ENCODE peak calls at places on chromosomes 4 and X, in eight cellular contexts. C is thoracic aorta; Q is cardiac muscle cell; B is ovary; U is effector memory CD4-positive, alpha-beta T cell; F is CD8-positive, alpha-beta memory T cell; G is CD4-positive, CD25-positive, alpha-beta regulatory T cell; N is neuronal stem cell. I is an unnamed sample.

GRCh38 chrX:75547783-75548182 is 24.9 kb upstream of the ZDHHC15 start:
- DNase-seq in C (peak; percentile 35), Q (no peak), B (peak; percentile 42), U (no peak), F (no peak), G (no peak), N (no peak), I (no peak)

GRCh38 chrX:42102586-42103282 is 179.4 kb upstream of the CASK start:
- DNase-seq in C (peak; percentile 2), Q (peak; percentile 64), B (no peak), U (no peak), F (no peak), G (no peak), N (no peak), I (no peak)

GRCh38 chrX:45517090-45517973 is 316.7 kb upstream of the DIPK2B start:
- DNase-seq in C (no peak), Q (peak; percentile 47), B (no peak), U (no peak), F (no peak), G (no peak), N (no peak), I (no peak)

GRCh38 chr4:24675723-24676122 is 91.4 kb upstream of the DHX15 start:
- DNase-seq in C (no peak), Q (no peak), B (no peak), U (no peak), F (no peak), G (no peak), N (no peak), I (no peak)

GRCh38 chr4:86543560-86544312 is 50.4 kb upstream of the PTPN13 start:
- DNase-seq in C (no peak), Q (peak; percentile 54), B (no peak), U (no peak), F (no peak), G (no peak), N (peak; percentile 73), I (no peak)

GRCh38 chr4:82097504-82097903 is 276.3 kb downstream of the HNRNPD start:
- DNase-seq in C (no peak), Q (no peak), B (no peak), U (no peak), F (no peak), G (no peak), N (no peak), I (no peak)

GRCh38 chrX:10633722-10634121 is 13.3 kb upstream of the MID1 start:
- DNase-seq in C (peak; percentile 21), Q (peak; percentile 78), B (peak; percentile 66), U (no peak), F (no peak), G (no peak), N (no peak), I (peak; percentile 65)

GRCh38 chr4:84151574-84151973 is 347.5 kb downstream of the NKX6-1 start:
- DNase-seq in C (no peak), Q (no peak), B (no peak), U (no peak), F (no peak), G (no peak), N (no peak), I (no peak)

GRCh38 chr4:107837298-107837697 is 12.6 kb downstream of the SGMS2 start:
- DNase-seq in C (no peak), Q (no peak), B (no peak), U (no peak), F (no peak), G (no peak), N (no peak), I (no peak)
- H3K27ac ChIP-seq in C (no peak overlapping the region), Q (no peak overlapping the region), B (no peak overlapping the region), U (no peak overlapping the region), F (no peak overlapping the region), G (no peak overlapping the region), N (no peak overlapping the region), I (no peak overlapping the region)

GRCh38 chrX:150548251-150548650 is 20.2 kb upstream of the MTM1 start:
- DNase-seq in C (no peak), Q (no peak), B (no peak), U (no peak), F (no peak), G (no peak), N (no peak), I (no peak)
- H3K4me3 ChIP-seq in C (peak overlapping the region; percentile 67), Q (no peak overlapping the region), B (no peak overlapping the region), U (no peak overlapping the region), F (no peak overlapping the region), G (no peak overlapping the region), N (no peak overlapping the region), I (peak overlapping the region; percentile 52)

GRCh38 chr4:170083546-170083945 is 6.2 kb downstream of the AADAT start:
- DNase-seq in C (no peak), Q (no peak), B (no peak), U (no peak), F (no peak), G (no peak), N (no peak), I (no peak)
- H3K36me3 ChIP-seq in C (no peaks in the 10 kb centered on the region), Q (peaks cover 22% of the 10 kb centered on the region), B (no peaks in the 10 kb centered on the region), U (no peaks in the 10 kb centered on the region), F (no peaks in the 10 kb centered on the region), G (no peaks in the 10 kb centered on the region), N (peaks cover 9% of the 10 kb centered on the region), I (no peaks in the 10 kb centered on the region)

DNA sequence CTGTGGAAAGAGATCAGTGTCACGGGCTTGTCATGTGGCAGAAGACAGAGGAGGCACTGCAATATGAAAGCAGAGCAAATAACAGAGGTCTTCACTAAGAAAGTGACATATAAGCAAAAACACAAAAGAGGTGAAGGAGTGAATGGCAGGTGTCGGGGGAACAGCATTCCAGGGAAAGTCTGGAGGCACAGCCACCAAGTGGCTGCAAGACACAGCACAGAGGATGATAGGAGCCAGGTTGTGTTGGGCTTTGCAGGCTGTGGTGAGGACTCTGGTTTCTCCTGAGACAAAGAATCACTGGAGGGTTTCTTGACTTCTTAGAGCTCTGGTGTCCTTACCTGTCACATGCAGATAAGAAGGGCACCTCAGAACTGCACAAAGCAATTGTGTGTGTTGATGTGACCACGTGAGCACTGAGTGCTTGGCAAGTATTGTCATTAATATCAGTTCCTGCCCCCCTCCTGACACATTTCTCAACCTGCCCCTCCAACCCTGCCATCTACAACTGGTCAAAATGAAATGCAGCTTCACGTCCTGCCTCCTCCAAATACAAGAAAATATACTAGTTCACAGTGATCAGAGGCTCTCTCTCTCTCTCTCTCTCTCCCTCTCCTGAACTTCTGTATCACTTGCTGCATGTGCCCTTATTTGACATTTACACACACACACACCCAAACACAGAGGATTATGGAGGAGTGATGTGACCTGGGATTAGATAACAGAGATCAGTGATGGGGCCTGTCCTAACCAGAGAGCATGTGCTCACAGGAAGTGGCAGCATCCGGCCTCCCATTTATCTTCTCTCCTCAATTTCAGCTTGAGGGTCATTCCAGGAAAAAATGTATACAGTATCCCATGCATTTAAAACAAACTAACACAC is 143.2 kb downstream of the TSPAN5 start:
- DNase-seq in C (no peak), Q (no peak), B (no peak), U (no peak), F (no peak), G (no peak), N (no peak), I (no peak)
- H3K27ac ChIP-seq in C (no peak overlapping the region), Q (peak overlapping the region; percentile 19), B (no peak overlapping the region), U (no peak overlapping the region), F (no peak overlapping the region), G (no peak overlapping the region), N (no peak overlapping the region), I (no peak overlapping the region)

DNA sequence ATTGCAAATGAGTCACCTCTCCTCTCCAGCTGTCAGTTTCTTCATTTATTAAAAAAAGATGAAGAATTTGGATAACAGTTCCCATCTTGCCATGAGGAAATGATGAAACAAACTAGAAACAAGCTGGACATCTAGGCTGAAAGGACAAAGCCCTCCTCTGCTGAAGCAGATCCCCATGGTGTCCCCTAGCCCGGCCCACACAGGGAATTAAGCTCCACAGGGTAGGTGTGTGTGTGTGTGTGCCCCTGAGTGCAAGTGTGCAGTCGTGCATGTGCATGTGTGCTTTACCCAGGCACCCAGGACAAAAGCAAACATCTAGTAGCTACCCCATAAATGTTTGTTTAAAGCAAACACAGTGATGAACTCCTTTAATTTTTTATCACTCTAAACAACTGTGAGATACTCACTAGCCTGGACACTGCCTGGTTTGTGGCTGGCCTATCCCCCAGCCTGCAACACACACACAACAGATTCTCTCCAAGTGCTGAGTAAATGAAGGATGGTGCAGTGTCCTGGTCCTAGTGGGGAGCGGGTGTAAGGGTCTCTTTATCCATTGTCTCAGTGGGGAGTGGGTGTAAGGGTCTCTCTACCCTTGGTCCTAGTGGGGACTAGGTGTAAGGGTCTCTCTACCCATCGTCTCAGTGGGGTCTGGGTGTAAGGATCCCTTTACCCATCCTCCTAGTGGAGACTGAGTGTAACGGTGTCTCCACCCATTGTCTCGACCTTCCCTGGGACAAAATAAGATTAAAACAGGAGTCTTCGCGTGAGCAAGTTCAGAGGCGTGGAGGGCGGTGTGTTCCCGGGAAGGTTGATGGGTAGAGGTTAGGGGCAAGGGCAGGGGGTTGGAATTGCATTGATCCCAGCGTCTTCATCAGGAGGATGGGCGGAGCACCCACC is 688 bp upstream of the EVC start:
- DNase-seq in C (no peak), Q (peak; percentile 37), B (no peak), U (no peak), F (no peak), G (no peak), N (peak; percentile 31), I (no peak)
- H3K4me3 ChIP-seq in C (peak overlapping the region; percentile 76), Q (peak overlapping the region; percentile 40), B (peak overlapping the region; percentile 59), U (peak overlapping the region; percentile 31), F (no peak overlapping the region), G (no peak overlapping the region), N (peak overlapping the region; percentile 61), I (peak overlapping the region; percentile 54)

DNA sequence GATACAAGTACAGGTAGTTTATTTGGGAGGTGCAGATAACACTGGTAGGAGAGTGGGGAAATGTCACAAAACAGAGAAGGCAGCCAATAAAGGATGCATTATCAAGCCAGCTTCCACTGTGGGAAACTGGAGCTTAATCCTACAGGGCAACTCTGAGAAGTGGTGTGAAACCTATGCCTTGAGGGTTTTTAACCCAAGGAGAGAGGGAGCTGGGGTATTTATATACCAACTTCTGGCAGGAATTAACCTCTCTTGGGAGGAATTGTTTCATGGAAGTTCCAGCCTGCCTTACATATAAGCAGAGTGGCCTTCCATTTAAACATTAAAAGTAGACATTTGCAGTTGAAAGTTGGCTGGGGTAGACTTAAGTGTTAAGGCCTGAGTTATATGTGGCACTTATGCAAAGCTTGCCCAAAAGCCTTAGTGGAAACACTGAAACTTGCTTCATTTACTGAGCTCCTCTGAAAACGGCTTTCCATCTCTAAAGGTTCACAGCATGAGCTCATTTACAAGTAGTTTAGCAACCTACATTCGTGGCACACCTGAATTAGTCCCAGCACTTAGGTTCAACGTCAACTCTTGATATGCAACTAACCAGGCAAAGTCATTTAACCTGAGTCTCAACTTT is 19.2 kb downstream of the MAGEB17 start:
- DNase-seq in C (no peak), Q (no peak), B (no peak), U (no peak), F (no peak), G (no peak), N (no peak), I (no peak)
- H3K36me3 ChIP-seq in C (no peaks in the 10 kb centered on the region), Q (no peaks in the 10 kb centered on the region), B (no peaks in the 10 kb centered on the region), U (no peaks in the 10 kb centered on the region), F (no peaks in the 10 kb centered on the region), G (no peaks in the 10 kb centered on the region), N (no peaks in the 10 kb centered on the region), I (no peaks in the 10 kb centered on the region)

GRCh38 chr4:143517764-143518163 is 4.3 kb downstream of the SMARCA5 start:
- DNase-seq in C (no peak), Q (no peak), B (no peak), U (no peak), F (no peak), G (no peak), N (no peak), I (no peak)
- H3K27ac ChIP-seq in C (no peak overlapping the region), Q (no peak overlapping the region), B (no peak overlapping the region), U (no peak overlapping the region), F (no peak overlapping the region), G (no peak overlapping the region), N (no peak overlapping the region), I (no peak overlapping the region)

I was measured in Panc1.